ENCODE peak calls at places on chromosomes 16 and 17, in six cellular contexts. H, T, N, U, Q and W are unnamed samples.

GRCh38 chr16:85125570-85126382 is 13.5 kb upstream of the CIBAR2 start:
- DNase-seq in N (no peak), U (no peak), H (no peak), T (no peak), Q (no peak), W (no peak)

GRCh38 chr16:72935896-72936295 is 112.0 kb downstream of the ZFHX3 start:
- DNase-seq in H (no peak), Q (no peak), U (no peak), T (no peak), N (no peak), W (no peak)

GRCh38 chr17:77320046-77320445 is 179.3 kb downstream of the SEC14L1 start:
- DNase-seq in T (no peak), H (no peak), N (no peak), U (no peak), Q (peak; percentile 54), W (no peak)

GRCh38 chr16:86044881-86045600 is 146.1 kb downstream of the IRF8 start:
- DNase-seq in U (no peak), T (peak; percentile 48), Q (no peak), N (no peak), H (peak; percentile 22), W (no peak)

GRCh38 chr17:31256936-31257335 is 40.1 kb downstream of the OMG start:
- DNase-seq in U (no peak), N (no peak), T (no peak), Q (no peak), H (no peak), W (no peak)

GRCh38 chr17:33534063-33534462 is 241.0 kb upstream of the ASIC2 start:
- DNase-seq in Q (no peak), H (no peak), T (no peak), N (no peak), U (no peak), W (no peak)

GRCh38 chr17:42706732-42707131 is 24.4 kb downstream of the CNTNAP1 start:
- DNase-seq in N (no peak), Q (no peak), T (peak; percentile 68), U (no peak), H (peak; percentile 20), W (no peak)

GRCh38 chr17:48543854-48544355 is 1.0 kb downstream of the HOXB2 start:
- DNase-seq in U (no peak), T (peak; percentile 67), H (no peak), N (peak; percentile 72), Q (no peak), W (peak; percentile 71)

GRCh38 chr17:46766493-46767491 is 51.7 kb downstream of the WNT3 start:
- DNase-seq in Q (no peak), T (no peak), U (no peak), H (no peak), N (no peak), W (no peak)

GRCh38 chr16:3431779-3432219 is 11.5 kb downstream of the ZNF597 start:
- DNase-seq in U (no peak), N (no peak), H (peak; percentile 17), T (peak; percentile 77), Q (peak; percentile 17), W (no peak)

GRCh38 chr16:49350265-49351103 is 23.1 kb upstream of the C16orf78 start:
- DNase-seq in U (peak; percentile 8), Q (peak; percentile 45), T (peak; percentile 72), N (peak; percentile 41), H (peak; percentile 22), W (peak; percentile 38)

GRCh38 chr16:68969338-68969737 is 126.0 kb downstream of the TANGO6 start:
- DNase-seq in H (no peak), Q (no peak), U (no peak), N (no peak), T (no peak), W (no peak)

GRCh38 chr16:1216296-1216619 is 8.8 kb downstream of the TPSG1 start:
- DNase-seq in Q (no peak), T (no peak), N (no peak), H (no peak), U (no peak), W (no peak)

GRCh38 chr16:89155184-89155679 is 16.3 kb upstream of the CDH15 start:
- DNase-seq in N (no peak), T (no peak), U (peak; percentile 24), H (no peak), Q (peak; percentile 83), W (no peak)

GRCh38 chr16:19430345-19430744 is 12.7 kb downstream of the TMC5 start:
- DNase-seq in Q (no peak), N (no peak), T (no peak), H (no peak), U (no peak), W (no peak)

GRCh38 chr17:1323336-1323735 is 43.9 kb downstream of the TRARG1 start:
- DNase-seq in T (no peak), N (peak; percentile 1), U (no peak), H (no peak), Q (no peak), W (no peak)

GRCh38 chr16:23145608-23146007 is 3.6 kb downstream of the USP31 start:
- DNase-seq in Q (peak; percentile 80), U (peak; percentile 22), H (no peak), T (no peak), N (no peak), W (peak; percentile 92)

GRCh38 chr16:31260136-31260931 is 559 bp downstream of the ITGAM start:
- DNase-seq in H (no peak), U (no peak), T (no peak), N (no peak), Q (no peak), W (no peak)

GRCh38 chr17:63331301-63331700 is 114.8 kb downstream of the CYB561 start:
- DNase-seq in U (no peak), T (no peak), H (no peak), Q (no peak), N (no peak), W (no peak)

GRCh38 chr17:49874911-49875310 is 27.0 kb upstream of the TAC4 start:
- DNase-seq in H (no peak), T (no peak), N (no peak), U (no peak), Q (no peak), W (no peak)

GRCh38 chr16:9072806-9073341 is 18.6 kb upstream of the HAPSTR1 start:
- DNase-seq in Q (peak; percentile 61), H (no peak), U (peak; percentile 71), N (peak; percentile 63), T (peak; percentile 66), W (no peak)

GRCh38 chr16:2692948-2693651 is 10.8 kb downstream of the KCTD5 start:
- DNase-seq in N (no peak), T (no peak), Q (no peak), H (no peak), U (peak; percentile 29), W (peak; percentile 2)

GRCh38 chr16:13594798-13595197 is 325.2 kb upstream of the ERCC4 start:
- DNase-seq in Q (no peak), H (no peak), N (no peak), T (no peak), U (no peak), W (no peak)

GRCh38 chr16:10577305-10578202 is 2.8 kb downstream of the EMP2 start:
- DNase-seq in T (no peak), H (no peak), U (no peak), N (no peak), Q (no peak), W (no peak)

GRCh38 chr17:70355185-70355584 is 185.9 kb downstream of the KCNJ2 start:
- DNase-seq in U (no peak), H (no peak), Q (peak; percentile 14), N (no peak), T (no peak), W (no peak)

GRCh38 chr17:76048711-76049110 is 21.6 kb upstream of the EVPL start:
- DNase-seq in N (no peak), U (no peak), T (no peak), Q (peak; percentile 83), H (no peak), W (no peak)

GRCh38 chr17:79955167-79955549 is 80.5 kb downstream of the TBC1D16 start:
- DNase-seq in H (no peak), T (no peak), Q (no peak), N (no peak), U (no peak), W (no peak)

GRCh38 chr17:7667616-7668406 is 17.1 kb downstream of the ATP1B2 start:
- DNase-seq in T (no peak), N (no peak), H (no peak), U (no peak), Q (no peak), W (no peak)

GRCh38 chr17:76772842-76773521 is 35.1 kb downstream of the MFSD11 start:
- DNase-seq in N (peak; percentile 63), H (peak; percentile 49), T (peak; percentile 47), U (peak; percentile 52), Q (peak; percentile 91), W (peak; percentile 56)

GRCh38 chr17:17913695-17914332 is 58.4 kb downstream of the TOM1L2 start:
- DNase-seq in H (peak; percentile 23), N (peak; percentile 50), T (peak; percentile 47), U (peak; percentile 82), Q (peak; percentile 96), W (peak; percentile 75)

GRCh38 chr17:520447-521167 is 168.0 kb upstream of the RPH3AL start:
- DNase-seq in H (no peak), Q (no peak), T (no peak), U (no peak), N (no peak), W (peak; percentile 93)

GRCh38 chr17:47288531-47289116 is 35.0 kb downstream of the ITGB3 start:
- DNase-seq in Q (peak; percentile 48), U (no peak), H (no peak), N (peak; percentile 93), T (no peak), W (no peak)

GRCh38 chr16:67560827-67561342 is 1.4 kb upstream of the CTCF start:
- DNase-seq in H (no peak), T (no peak), N (no peak), U (no peak), Q (no peak), W (no peak)

GRCh38 chr16:12569061-12569460 is 234.6 kb downstream of the CPPED1 start:
- DNase-seq in Q (no peak), N (no peak), U (no peak), T (no peak), H (no peak), W (no peak)

GRCh38 chr17:45019177-45019711 is 32.2 kb downstream of the DCAKD start:
- DNase-seq in T (peak; percentile 47), U (no peak), Q (peak; percentile 67), H (peak; percentile 6), N (peak; percentile 69), W (no peak)

GRCh38 chr17:8223356-8224063 is 13.1 kb upstream of the AURKB start:
- DNase-seq in U (no peak), T (peak; percentile 71), Q (peak; percentile 68), H (peak; percentile 35), N (peak; percentile 92), W (peak; percentile 41)

GRCh38 chr17:28396635-28397239 is 9.3 kb downstream of the SLC46A1 start:
- DNase-seq in H (no peak), T (no peak), Q (no peak), N (no peak), U (no peak), W (no peak)

GRCh38 chr16:782766-783403 is 5.3 kb downstream of the RPUSD1 start:
- DNase-seq in U (no peak), Q (no peak), H (no peak), T (no peak), N (no peak), W (peak; percentile 18)

GRCh38 chr16:11272484-11272883 is 945 bp downstream of the PRM3 start:
- DNase-seq in H (no peak), U (no peak), N (no peak), Q (no peak), T (no peak), W (no peak)